ENCODE peak calls at places on chromosomes 1 and 21, in seven cellular contexts. N is CD8-positive, alpha-beta T cell; L is small intestine; J is ovary; Z is CD8-positive, alpha-beta memory T cell; R is tibial artery; Q is H9. F is an unnamed sample.
A peak's percentile ranks its signal among the peaks of the same experiment; 100 is the strongest.

GRCh38 chr1:117942293-117942692 is 12.8 kb downstream of the WDR3 start:
- DNase-seq in N (no peak), L (no peak), J (no peak), Z (no peak), R (no peak), Q (no peak), F (no peak)

GRCh38 chr1:20440785-20441200 is 45.2 kb downstream of the CAMK2N1 start:
- DNase-seq in N (peak; percentile 5), L (peak; percentile 67), J (no peak), Z (peak; percentile 16), R (no peak), Q (peak; percentile 83), F (no peak)

GRCh38 chr21:45224189-45224938 is 63.3 kb downstream of the POFUT2 start:
- DNase-seq in N (peak; percentile 54), L (no peak), J (no peak), Z (peak; percentile 65), R (no peak), Q (no peak), F (no peak)

GRCh38 chr1:175150596-175151319 is 41.8 kb downstream of the KIAA0040 start:
- DNase-seq in N (no peak), L (peak; percentile 13), J (no peak), Z (no peak), R (no peak), Q (peak; percentile 42), F (no peak)

GRCh38 chr1:204867666-204868339 is 2.9 kb upstream of the NFASC start:
- DNase-seq in N (no peak), L (no peak), J (no peak), Z (no peak), R (no peak), Q (no peak), F (no peak)

GRCh38 chr21:26747216-26747615 is 98.0 kb downstream of the ADAMTS1 start:
- DNase-seq in N (no peak), L (no peak), J (no peak), Z (no peak), R (no peak), Q (no peak), F (no peak)

GRCh38 chr1:89607888-89608626 is 24.9 kb upstream of the LRRC8C start:
- DNase-seq in N (peak; percentile 56), L (no peak), J (no peak), Z (peak; percentile 46), R (no peak), Q (no peak), F (no peak)

GRCh38 chr1:24709748-24710416 is 35.4 kb upstream of the CLIC4 start:
- DNase-seq in N (no peak), L (no peak), J (no peak), Z (no peak), R (no peak), Q (no peak), F (no peak)

GRCh38 chr1:184664042-184664659 is 90.5 kb downstream of the EDEM3 start:
- DNase-seq in N (no peak), L (peak; percentile 66), J (peak; percentile 80), Z (peak; percentile 20), R (peak; percentile 69), Q (peak; percentile 89), F (no peak)

GRCh38 chr1:230633469-230633868 is 8.8 kb upstream of the COG2 start:
- DNase-seq in N (no peak), L (no peak), J (no peak), Z (no peak), R (no peak), Q (no peak), F (no peak)

GRCh38 chr1:93605812-93606512 is 75.7 kb downstream of the BCAR3 start:
- DNase-seq in N (no peak), L (peak; percentile 50), J (no peak), Z (no peak), R (no peak), Q (no peak), F (no peak)

GRCh38 chr1:109889094-109889493 is 21.6 kb upstream of the CSF1 start:
- DNase-seq in N (no peak), L (no peak), J (no peak), Z (no peak), R (no peak), Q (no peak), F (no peak)

GRCh38 chr21:32728455-32729237 is 833 bp upstream of the SYNJ1 start:
- DNase-seq in N (no peak), L (no peak), J (no peak), Z (no peak), R (no peak), Q (no peak), F (no peak)

GRCh38 chr1:27542463-27543273 is 52.7 kb upstream of the WASF2 start:
- DNase-seq in N (no peak), L (peak; percentile 97), J (peak; percentile 42), Z (no peak), R (peak; percentile 74), Q (no peak), F (no peak)

GRCh38 chr1:10204003-10204642 is 6.2 kb upstream of the KIF1B start:
- DNase-seq in N (no peak), L (no peak), J (no peak), Z (no peak), R (no peak), Q (no peak), F (no peak)

GRCh38 chr1:98327151-98327918 is 334.2 kb upstream of the SNX7 start:
- DNase-seq in N (no peak), L (no peak), J (no peak), Z (no peak), R (no peak), Q (no peak), F (no peak)

GRCh38 chr1:187718527-187718926 is 889.8 kb downstream of the PLA2G4A start:
- DNase-seq in N (no peak), L (no peak), J (no peak), Z (no peak), R (no peak), Q (no peak), F (no peak)

GRCh38 chr1:29410476-29410875 is 174.2 kb downstream of the PTPRU start:
- DNase-seq in N (no peak), L (no peak), J (no peak), Z (no peak), R (no peak), Q (no peak), F (no peak)

GRCh38 chr1:10428956-10429355 is 1.3 kb upstream of the CENPS start:
- DNase-seq in N (no peak), L (no peak), J (no peak), Z (no peak), R (no peak), Q (no peak), F (no peak)

GRCh38 chr1:113871597-113872113 is at the start of gene PTPN22:
- DNase-seq in N (peak; percentile 66), L (peak; percentile 70), J (no peak), Z (peak; percentile 70), R (peak; percentile 31), Q (no peak), F (no peak)

GRCh38 chr1:25096307-25097150 is 135.8 kb downstream of the SYF2 start:
- DNase-seq in N (no peak), L (no peak), J (no peak), Z (no peak), R (no peak), Q (no peak), F (no peak)

GRCh38 chr21:20425856-20426255 is 572.4 kb upstream of the NCAM2 start:
- DNase-seq in N (no peak), L (no peak), J (no peak), Z (no peak), R (no peak), Q (no peak), F (no peak)

GRCh38 chr1:67393737-67394136 is 36.5 kb downstream of the SERBP1 start:
- DNase-seq in N (no peak), L (no peak), J (no peak), Z (no peak), R (no peak), Q (no peak), F (no peak)

GRCh38 chr1:58290685-58291372 is 255.7 kb downstream of the OMA1 start:
- DNase-seq in N (no peak), L (no peak), J (no peak), Z (no peak), R (no peak), Q (peak; percentile 69), F (no peak)

GRCh38 chr1:201501812-201502510 is 5.0 kb downstream of the CSRP1 start:
- DNase-seq in N (no peak), L (peak; percentile 81), J (no peak), Z (no peak), R (no peak), Q (peak; percentile 46), F (no peak)

GRCh38 chr1:15519625-15520024 is 4.4 kb downstream of the CASP9 start:
- DNase-seq in N (no peak), L (no peak), J (no peak), Z (no peak), R (no peak), Q (no peak), F (no peak)
- H3K4me1 ChIP-seq in N (peaks cover 15% of the 10 kb centered on the region), L (no peaks in the 10 kb centered on the region), J (peaks cover 3% of the 10 kb centered on the region), Z (peaks cover 5% of the 10 kb centered on the region), R (peaks cover 8% of the 10 kb centered on the region), Q (no peaks in the 10 kb centered on the region), F (peaks cover 30% of the 10 kb centered on the region)

DNA sequence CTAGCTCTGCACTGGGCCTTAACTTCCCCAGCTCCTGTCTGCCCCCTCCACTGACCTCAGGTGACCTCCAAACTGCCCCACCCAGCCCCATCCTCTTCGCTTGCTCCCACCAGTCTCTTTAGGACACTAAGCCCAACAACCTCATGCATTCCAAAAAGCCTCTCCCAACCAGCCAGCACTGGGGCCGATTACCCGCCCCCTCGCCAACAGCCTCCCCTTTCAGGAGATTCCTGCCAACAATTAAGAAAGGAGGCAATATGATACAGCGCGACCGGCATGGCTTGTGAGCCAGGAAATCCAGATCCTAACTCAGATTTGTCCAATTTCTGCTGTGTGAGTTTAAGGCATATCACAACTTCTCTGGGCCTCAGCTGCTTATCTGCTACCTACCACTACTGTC is 14.7 kb downstream of the KANK4 start:
- DNase-seq in N (no peak), L (no peak), J (no peak), Z (no peak), R (no peak), Q (no peak), F (no peak)
- H3K4me1 ChIP-seq in N (no peaks in the 10 kb centered on the region), L (no peaks in the 10 kb centered on the region), J (no peaks in the 10 kb centered on the region), Z (no peaks in the 10 kb centered on the region), R (no peaks in the 10 kb centered on the region), Q (no peaks in the 10 kb centered on the region), F (peaks cover 7% of the 10 kb centered on the region)

GRCh38 chr1:11786168-11786567 is 19.6 kb downstream of the MTHFR start:
- DNase-seq in N (no peak), L (no peak), J (no peak), Z (no peak), R (no peak), Q (no peak), F (no peak)
- H3K4me1 ChIP-seq in N (peaks cover 12% of the 10 kb centered on the region), L (peaks cover 14% of the 10 kb centered on the region), J (peaks cover 32% of the 10 kb centered on the region), Z (peaks cover 19% of the 10 kb centered on the region), R (peaks cover 56% of the 10 kb centered on the region), Q (peaks cover 6% of the 10 kb centered on the region), F (peaks cover 51% of the 10 kb centered on the region)

DNA sequence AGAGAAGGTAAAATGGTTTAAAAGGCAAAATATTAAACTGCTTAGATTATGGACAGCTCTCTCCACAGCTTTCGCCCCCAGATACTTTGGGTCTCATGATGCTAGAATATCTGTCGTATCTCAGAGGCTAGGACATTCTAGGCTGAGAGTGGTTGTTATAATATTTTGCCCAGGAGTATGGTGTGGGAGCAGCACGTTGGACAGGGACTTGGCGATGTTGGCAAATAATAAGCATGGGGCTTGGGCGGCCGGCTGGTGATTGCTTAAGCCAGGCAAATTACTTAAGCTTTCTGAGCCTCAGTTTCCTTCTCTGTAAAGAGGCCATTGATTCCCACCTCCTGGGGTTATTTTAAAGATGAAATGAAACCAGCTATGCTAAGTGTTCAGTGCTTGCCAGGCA is 133.2 kb downstream of the ROR1 start:
- DNase-seq in N (no peak), L (no peak), J (no peak), Z (no peak), R (no peak), Q (no peak), F (no peak)
- H3K4me1 ChIP-seq in N (no peaks in the 10 kb centered on the region), L (peaks cover 12% of the 10 kb centered on the region), J (no peaks in the 10 kb centered on the region), Z (no peaks in the 10 kb centered on the region), R (peaks cover 22% of the 10 kb centered on the region), Q (peaks cover 34% of the 10 kb centered on the region), F (peaks cover 25% of the 10 kb centered on the region)

GRCh38 chr1:198619375-198620140 is 19.3 kb upstream of the PTPRC start:
- DNase-seq in N (no peak), L (no peak), J (no peak), Z (no peak), R (no peak), Q (no peak), F (no peak)
- H3K4me1 ChIP-seq in N (peaks cover 74% of the 10 kb centered on the region), L (no peaks in the 10 kb centered on the region), J (no peaks in the 10 kb centered on the region), Z (peaks cover 96% of the 10 kb centered on the region), R (no peaks in the 10 kb centered on the region), Q (no peaks in the 10 kb centered on the region), F (no peaks in the 10 kb centered on the region)

F was measured in esophagus squamous epithelium.